ENCODE peak calls at places on chromosomes 12 and 14, in eight cellular contexts. One of them, this sample, is unnamed. For H3K4me1, the result is how much of the 10 kb centered on the place peaks cover.

GRCh38 chr14:98931911-98932310 is 340.1 kb downstream of the BCL11B start:
- DNase-seq in A673: no peak
- DNase-seq in astrocyte: no peak
- DNase-seq in fibroblast of lung: no peak
- DNase-seq in hepatocyte: no peak
- DNase-seq in PC-3: no peak
- DNase-seq in heart right ventricle: no peak
- DNase-seq in NT2/D1: no peak
- DNase-seq in this sample: no peak

GRCh38 chr14:91866061-91866460 is 1.3 kb downstream of the TC2N start:
- DNase-seq in A673: no peak
- DNase-seq in astrocyte: peak
- DNase-seq in fibroblast of lung: peak
- DNase-seq in hepatocyte: no peak
- DNase-seq in PC-3: peak
- DNase-seq in heart right ventricle: no peak
- DNase-seq in NT2/D1: no peak
- DNase-seq in this sample: no peak

GRCh38 chr14:79514700-79515099 is 696.6 kb downstream of the DIO2 start:
- DNase-seq in A673: no peak
- DNase-seq in astrocyte: peak
- DNase-seq in fibroblast of lung: peak
- DNase-seq in hepatocyte: peak
- DNase-seq in PC-3: peak
- DNase-seq in heart right ventricle: no peak
- DNase-seq in NT2/D1: no peak
- DNase-seq in this sample: no peak

GRCh38 chr14:90454041-90455000 is 57.5 kb downstream of the CALM1 start:
- DNase-seq in A673: peak
- DNase-seq in astrocyte: peak
- DNase-seq in fibroblast of lung: peak
- DNase-seq in hepatocyte: peak
- DNase-seq in PC-3: peak
- DNase-seq in heart right ventricle: peak
- DNase-seq in NT2/D1: peak
- DNase-seq in this sample: peak

GRCh38 chr12:93476555-93476954 is 9.2 kb downstream of the MRPL42 start:
- DNase-seq in A673: no peak
- DNase-seq in astrocyte: no peak
- DNase-seq in fibroblast of lung: no peak
- DNase-seq in hepatocyte: no peak
- DNase-seq in PC-3: no peak
- DNase-seq in heart right ventricle: no peak
- DNase-seq in NT2/D1: no peak
- DNase-seq in this sample: no peak

GRCh38 chr12:6742833-6743232 is 10.1 kb downstream of the MLF2 start:
- DNase-seq in A673: no peak
- DNase-seq in astrocyte: no peak
- DNase-seq in fibroblast of lung: no peak
- DNase-seq in hepatocyte: no peak
- DNase-seq in PC-3: no peak
- DNase-seq in heart right ventricle: no peak
- DNase-seq in NT2/D1: no peak
- DNase-seq in this sample: no peak

GRCh38 chr12:22018860-22019259 is 27.2 kb upstream of the CMAS start:
- DNase-seq in A673: no peak
- DNase-seq in astrocyte: no peak
- DNase-seq in fibroblast of lung: peak
- DNase-seq in hepatocyte: no peak
- DNase-seq in PC-3: peak
- DNase-seq in heart right ventricle: no peak
- DNase-seq in NT2/D1: no peak
- DNase-seq in this sample: no peak

GRCh38 chr12:91562476-91562875 is 379.9 kb upstream of the DCN start:
- DNase-seq in A673: no peak
- DNase-seq in astrocyte: no peak
- DNase-seq in fibroblast of lung: peak
- DNase-seq in hepatocyte: no peak
- DNase-seq in PC-3: no peak
- DNase-seq in heart right ventricle: no peak
- DNase-seq in NT2/D1: no peak
- DNase-seq in this sample: no peak

GRCh38 chr12:73266206-73266605 is 994.0 kb downstream of the TRHDE start:
- DNase-seq in A673: no peak
- DNase-seq in astrocyte: no peak
- DNase-seq in fibroblast of lung: no peak
- DNase-seq in hepatocyte: no peak
- DNase-seq in PC-3: no peak
- DNase-seq in heart right ventricle: no peak
- DNase-seq in NT2/D1: peak
- DNase-seq in this sample: no peak

GRCh38 chr14:23348297-23348655 is 4.4 kb downstream of the SLC22A17 start:
- DNase-seq in A673: no peak
- DNase-seq in astrocyte: no peak
- DNase-seq in fibroblast of lung: no peak
- DNase-seq in hepatocyte: no peak
- DNase-seq in PC-3: no peak
- DNase-seq in heart right ventricle: no peak
- DNase-seq in NT2/D1: no peak
- DNase-seq in this sample: no peak

GRCh38 chr12:5138256-5138655 is 94.6 kb downstream of the KCNA5 start:
- DNase-seq in A673: no peak
- DNase-seq in astrocyte: no peak
- DNase-seq in fibroblast of lung: no peak
- DNase-seq in hepatocyte: no peak
- DNase-seq in PC-3: no peak
- DNase-seq in heart right ventricle: no peak
- DNase-seq in NT2/D1: no peak
- DNase-seq in this sample: no peak

GRCh38 chr14:67620217-67620789 is 583 bp downstream of the ARG2 start:
- DNase-seq in A673: peak
- DNase-seq in astrocyte: no peak
- DNase-seq in fibroblast of lung: no peak
- DNase-seq in hepatocyte: peak
- DNase-seq in PC-3: peak
- DNase-seq in heart right ventricle: no peak
- DNase-seq in NT2/D1: no peak
- DNase-seq in this sample: no peak

GRCh38 chr12:113896194-113896593 is 69.9 kb downstream of the RBM19 start:
- DNase-seq in A673: no peak
- DNase-seq in astrocyte: no peak
- DNase-seq in fibroblast of lung: no peak
- DNase-seq in hepatocyte: no peak
- DNase-seq in PC-3: no peak
- DNase-seq in heart right ventricle: no peak
- DNase-seq in NT2/D1: peak
- DNase-seq in this sample: no peak

GRCh38 chr12:116236148-116236731 is 41.3 kb downstream of the MED13L start:
- DNase-seq in A673: peak
- DNase-seq in astrocyte: peak
- DNase-seq in fibroblast of lung: peak
- DNase-seq in hepatocyte: peak
- DNase-seq in PC-3: peak
- DNase-seq in heart right ventricle: peak
- DNase-seq in NT2/D1: no peak
- DNase-seq in this sample: peak

GRCh38 chr12:11669348-11669747 is 19.9 kb downstream of the ETV6 start:
- DNase-seq in A673: peak
- DNase-seq in astrocyte: no peak
- DNase-seq in fibroblast of lung: no peak
- DNase-seq in hepatocyte: no peak
- DNase-seq in PC-3: no peak
- DNase-seq in heart right ventricle: no peak
- DNase-seq in NT2/D1: no peak
- DNase-seq in this sample: no peak

GRCh38 chr12:11672833-11673232 is 23.4 kb downstream of the ETV6 start:
- DNase-seq in A673: no peak
- DNase-seq in astrocyte: no peak
- DNase-seq in fibroblast of lung: no peak
- DNase-seq in hepatocyte: no peak
- DNase-seq in PC-3: no peak
- DNase-seq in heart right ventricle: no peak
- DNase-seq in NT2/D1: no peak
- DNase-seq in this sample: no peak

GRCh38 chr12:11675952-11676505 is 26.6 kb downstream of the ETV6 start:
- DNase-seq in A673: no peak
- DNase-seq in astrocyte: no peak
- DNase-seq in fibroblast of lung: no peak
- DNase-seq in hepatocyte: no peak
- DNase-seq in PC-3: no peak
- DNase-seq in heart right ventricle: no peak
- DNase-seq in NT2/D1: no peak
- DNase-seq in this sample: no peak

GRCh38 chr12:11673666-11674464 is 24.4 kb downstream of the ETV6 start:
- DNase-seq in A673: no peak
- DNase-seq in astrocyte: no peak
- DNase-seq in fibroblast of lung: no peak
- DNase-seq in hepatocyte: no peak
- DNase-seq in PC-3: no peak
- DNase-seq in heart right ventricle: no peak
- DNase-seq in NT2/D1: no peak
- DNase-seq in this sample: no peak

GRCh38 chr12:11672361-11672760 is 22.9 kb downstream of the ETV6 start:
- DNase-seq in A673: no peak
- DNase-seq in astrocyte: no peak
- DNase-seq in fibroblast of lung: no peak
- DNase-seq in hepatocyte: no peak
- DNase-seq in PC-3: no peak
- DNase-seq in heart right ventricle: no peak
- DNase-seq in NT2/D1: no peak
- DNase-seq in this sample: no peak
- H3K4me1 ChIP-seq in A673: under half
- H3K4me1 ChIP-seq in astrocyte: under half
- H3K4me1 ChIP-seq in fibroblast of lung: under half
- H3K4me1 ChIP-seq in hepatocyte: under half
- H3K4me1 ChIP-seq in PC-3: under half
- H3K4me1 ChIP-seq in heart right ventricle: half or more
- H3K4me1 ChIP-seq in NT2/D1: under half
- H3K4me1 ChIP-seq in this sample: under half

GRCh38 chr14:20614038-20614840 is 23.1 kb upstream of the RNASE12 start:
- DNase-seq in A673: no peak
- DNase-seq in astrocyte: no peak
- DNase-seq in fibroblast of lung: no peak
- DNase-seq in hepatocyte: no peak
- DNase-seq in PC-3: peak
- DNase-seq in heart right ventricle: no peak
- DNase-seq in NT2/D1: no peak
- DNase-seq in this sample: no peak
- H3K4me3 ChIP-seq in A673: peak
- H3K4me3 ChIP-seq in astrocyte: peak
- H3K4me3 ChIP-seq in fibroblast of lung: peak
- H3K4me3 ChIP-seq in hepatocyte: peak
- H3K4me3 ChIP-seq in PC-3: peak
- H3K4me3 ChIP-seq in heart right ventricle: peak
- H3K4me3 ChIP-seq in NT2/D1: peak
- H3K4me3 ChIP-seq in this sample: peak

DNA sequence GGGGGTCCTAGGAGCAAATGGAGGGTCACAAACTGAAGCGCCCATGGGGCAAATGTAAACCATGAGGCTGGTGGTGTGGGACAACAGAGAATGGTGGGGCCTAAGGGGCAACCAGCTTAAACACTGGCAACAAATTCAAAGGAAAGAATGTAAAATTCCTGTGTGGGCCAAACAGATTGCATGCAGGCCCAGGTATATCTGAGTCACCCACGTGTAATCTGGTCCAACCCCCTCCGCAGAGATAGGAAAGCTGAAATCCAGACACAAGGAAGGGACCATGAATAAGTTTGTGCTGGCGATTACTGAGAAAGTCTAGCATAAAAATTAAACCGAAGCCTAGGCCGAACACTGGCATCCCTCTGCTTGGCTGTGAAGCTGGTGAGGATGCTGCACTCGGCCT is 71.6 kb downstream of the ITPK1 start:
- DNase-seq in A673: no peak
- DNase-seq in astrocyte: no peak
- DNase-seq in fibroblast of lung: no peak
- DNase-seq in hepatocyte: peak
- DNase-seq in PC-3: peak
- DNase-seq in heart right ventricle: no peak
- DNase-seq in NT2/D1: no peak
- DNase-seq in this sample: no peak
- H3K4me1 ChIP-seq in A673: under half
- H3K4me1 ChIP-seq in astrocyte: under half
- H3K4me1 ChIP-seq in fibroblast of lung: under half
- H3K4me1 ChIP-seq in hepatocyte: half or more
- H3K4me1 ChIP-seq in PC-3: half or more
- H3K4me1 ChIP-seq in heart right ventricle: half or more
- H3K4me1 ChIP-seq in NT2/D1: under half
- H3K4me1 ChIP-seq in this sample: under half

GRCh38 chr12:54035561-54036377 is 2.9 kb downstream of the HOXC5 start:
- DNase-seq in A673: no peak
- DNase-seq in astrocyte: no peak
- DNase-seq in fibroblast of lung: no peak
- DNase-seq in hepatocyte: no peak
- DNase-seq in PC-3: no peak
- DNase-seq in heart right ventricle: no peak
- DNase-seq in NT2/D1: no peak
- DNase-seq in this sample: no peak

GRCh38 chr12:54033980-54034783 is 1.3 kb downstream of the HOXC5 start:
- DNase-seq in A673: no peak
- DNase-seq in astrocyte: no peak
- DNase-seq in fibroblast of lung: no peak
- DNase-seq in hepatocyte: no peak
- DNase-seq in PC-3: no peak
- DNase-seq in heart right ventricle: no peak
- DNase-seq in NT2/D1: no peak
- DNase-seq in this sample: no peak

GRCh38 chr12:54033106-54033979 is 493 bp downstream of the HOXC5 start:
- DNase-seq in A673: peak
- DNase-seq in astrocyte: no peak
- DNase-seq in fibroblast of lung: no peak
- DNase-seq in hepatocyte: peak
- DNase-seq in PC-3: peak
- DNase-seq in heart right ventricle: no peak
- DNase-seq in NT2/D1: no peak
- DNase-seq in this sample: peak

GRCh38 chr12:54036620-54037359 is 3.9 kb downstream of the HOXC5 start:
- DNase-seq in A673: peak
- DNase-seq in astrocyte: no peak
- DNase-seq in fibroblast of lung: no peak
- DNase-seq in hepatocyte: no peak
- DNase-seq in PC-3: peak
- DNase-seq in heart right ventricle: no peak
- DNase-seq in NT2/D1: no peak
- DNase-seq in this sample: no peak

DNA sequence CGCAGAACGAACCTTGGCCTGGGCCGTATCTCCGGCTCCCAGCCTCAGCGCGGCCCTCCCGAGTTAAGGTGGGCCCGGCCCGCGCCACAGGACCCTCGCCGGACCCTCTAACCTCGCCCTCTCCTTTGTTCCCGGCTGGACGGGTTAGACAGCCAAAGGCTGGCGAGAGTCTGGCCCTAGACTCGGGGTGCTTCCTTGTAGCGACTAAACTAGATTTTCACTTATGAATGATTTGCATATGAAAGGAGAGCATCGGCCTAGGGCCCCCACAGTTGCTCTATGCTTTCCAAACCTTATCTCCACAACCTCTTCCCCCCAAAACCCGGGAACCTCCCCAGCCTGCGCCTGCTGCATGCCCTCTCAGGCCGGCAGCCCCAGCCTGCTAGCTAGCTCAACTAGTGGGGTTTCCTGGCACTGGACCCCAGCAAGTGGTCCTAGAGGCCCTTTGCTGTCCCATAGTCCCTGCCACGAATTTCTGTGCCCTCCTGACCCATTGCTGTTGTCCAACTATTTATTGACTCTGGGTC is 2.0 kb downstream of the HOXC5 start:
- DNase-seq in A673: no peak
- DNase-seq in astrocyte: no peak
- DNase-seq in fibroblast of lung: no peak
- DNase-seq in hepatocyte: no peak
- DNase-seq in PC-3: no peak
- DNase-seq in heart right ventricle: no peak
- DNase-seq in NT2/D1: no peak
- DNase-seq in this sample: no peak
- H3K4me3 ChIP-seq in A673: no peak
- H3K4me3 ChIP-seq in astrocyte: no peak
- H3K4me3 ChIP-seq in fibroblast of lung: no peak
- H3K4me3 ChIP-seq in hepatocyte: no peak
- H3K4me3 ChIP-seq in PC-3: no peak
- H3K4me3 ChIP-seq in heart right ventricle: no peak
- H3K4me3 ChIP-seq in NT2/D1: no peak
- H3K4me3 ChIP-seq in this sample: no peak